ENCODE peak calls at places on chromosomes 13 and 19, in four cellular contexts. K, M, U and J are unnamed samples.
A peak's percentile ranks its signal among the peaks of the same experiment; 100 is the strongest.

GRCh38 chr13:109412232-109412935 is 374.0 kb downstream of the IRS2 start:
- ATAC-seq in U (peak; percentile 78), M (peak; percentile 54), K (peak; percentile 70), J (peak; percentile 43)

GRCh38 chr19:55285225-55285890 is 1.6 kb downstream of the BRSK1 start:
- ATAC-seq in U (peak; percentile 54), M (no peak), K (no peak), J (no peak)

GRCh38 chr19:610071-610800 is 20.6 kb downstream of the HCN2 start:
- ATAC-seq in K (no peak), M (peak; percentile 66), U (no peak), J (peak; percentile 10)

GRCh38 chr13:48412100-48412556 is 785 bp downstream of the LPAR6 start:
- ATAC-seq in M (peak; percentile 67), U (peak; percentile 56), K (peak; percentile 58), J (no peak)

GRCh38 chr13:95955255-95955654 is 97.9 kb downstream of the UGGT2 start:
- ATAC-seq in K (no peak), U (no peak), M (peak; percentile 72), J (no peak)

GRCh38 chr13:51714663-51715168 is 89.2 kb downstream of the DHRS12 start:
- ATAC-seq in K (no peak), M (peak; percentile 96), U (peak; percentile 60), J (no peak)

GRCh38 chr19:51320258-51320657 is 8.8 kb downstream of the IGLON5 start:
- ATAC-seq in U (no peak), K (no peak), M (no peak), J (no peak)

GRCh38 chr19:6660930-6661329 is 9.0 kb downstream of the TNFSF14 start:
- ATAC-seq in M (no peak), K (peak; percentile 38), U (no peak), J (no peak)

GRCh38 chr13:44031555-44031954 is 151.9 kb downstream of the LACC1 start:
- ATAC-seq in U (no peak), M (no peak), K (no peak), J (no peak)

GRCh38 chr13:28531195-28531955 is 36.4 kb upstream of the FLT1 start:
- ATAC-seq in U (peak; percentile 28), M (peak; percentile 13), K (peak; percentile 53), J (peak; percentile 32)

GRCh38 chr13:47546265-47546962 is 454.7 kb downstream of the SUCLA2 start:
- ATAC-seq in M (no peak), K (no peak), U (no peak), J (no peak)

GRCh38 chr19:34512254-34512796 is 30.8 kb downstream of the WTIP start:
- ATAC-seq in K (peak; percentile 31), U (no peak), M (no peak), J (no peak)

GRCh38 chr13:78768950-78769349 is 110.0 kb upstream of the OBI1 start:
- ATAC-seq in U (no peak), K (no peak), M (no peak), J (no peak)

GRCh38 chr19:37136118-37136517 is 36.4 kb downstream of the ZNF585A start:
- ATAC-seq in M (no peak), U (no peak), K (no peak), J (no peak)

GRCh38 chr19:2054763-2055162 is 3.7 kb upstream of the MKNK2 start:
- ATAC-seq in U (no peak), M (peak; percentile 11), K (no peak), J (no peak)
- H3K4me1 ChIP-seq in U (peaks cover 82% of the 10 kb centered on the region), M (peaks cover 50% of the 10 kb centered on the region), K (peaks cover 75% of the 10 kb centered on the region), J (peaks cover 84% of the 10 kb centered on the region)

GRCh38 chr13:37736040-37736439 is 133.5 kb downstream of the TRPC4 start:
- ATAC-seq in U (no peak), K (no peak), M (no peak), J (peak; percentile 19)

GRCh38 chr13:37729876-37730275 is 131.3 kb upstream of the POSTN start:
- ATAC-seq in U (no peak), M (no peak), K (no peak), J (no peak)

GRCh38 chr13:37735293-37735692 is 134.3 kb downstream of the TRPC4 start:
- ATAC-seq in M (no peak), U (no peak), K (no peak), J (no peak)
- TF ChIP-seq EP300 in M (no peak), U (no peak), K (no peak), J (no peak)

DNA sequence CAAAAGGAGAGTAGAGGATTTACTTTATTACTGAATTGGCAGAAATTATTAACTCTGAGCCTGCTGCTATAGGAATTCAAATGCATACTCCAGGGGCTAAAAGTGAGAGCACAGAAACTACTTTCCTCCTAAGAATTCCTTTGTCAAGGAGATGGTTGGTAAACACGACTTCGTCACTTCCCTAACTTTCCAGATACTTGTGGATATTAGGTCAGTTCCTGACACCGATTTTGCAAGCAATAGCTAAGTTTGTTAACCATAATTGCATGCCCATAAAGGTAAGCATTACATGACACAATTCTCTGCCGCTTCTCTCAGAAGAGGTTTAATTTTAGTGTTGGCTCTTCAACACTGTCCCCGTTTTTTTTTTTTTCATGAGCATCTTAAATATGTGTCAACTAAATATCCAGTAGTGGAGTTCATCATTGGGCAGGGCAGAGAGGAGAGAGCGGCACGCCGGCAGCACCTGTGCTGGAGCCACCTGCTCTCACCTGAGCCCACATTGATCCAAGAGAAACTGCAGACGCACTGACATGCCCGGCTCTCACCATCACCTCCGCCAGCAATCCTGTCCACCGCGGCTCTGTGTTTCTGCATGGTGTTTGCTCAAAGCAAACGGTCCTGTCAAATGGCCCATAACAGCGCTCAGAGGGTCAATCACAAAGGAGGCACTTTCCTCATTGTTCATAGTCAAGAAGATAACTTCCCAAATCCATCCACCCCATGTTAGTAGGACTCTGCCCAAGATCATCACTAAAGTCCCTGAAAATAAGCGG is 2.6 kb downstream of the MED26 start:
- ATAC-seq in U (peak; percentile 6), K (no peak), M (no peak), J (no peak)
- H3K4me1 ChIP-seq in U (peaks cover 51% of the 10 kb centered on the region), K (peaks cover 63% of the 10 kb centered on the region), M (peaks cover 18% of the 10 kb centered on the region), J (peaks cover 72% of the 10 kb centered on the region)

DNA sequence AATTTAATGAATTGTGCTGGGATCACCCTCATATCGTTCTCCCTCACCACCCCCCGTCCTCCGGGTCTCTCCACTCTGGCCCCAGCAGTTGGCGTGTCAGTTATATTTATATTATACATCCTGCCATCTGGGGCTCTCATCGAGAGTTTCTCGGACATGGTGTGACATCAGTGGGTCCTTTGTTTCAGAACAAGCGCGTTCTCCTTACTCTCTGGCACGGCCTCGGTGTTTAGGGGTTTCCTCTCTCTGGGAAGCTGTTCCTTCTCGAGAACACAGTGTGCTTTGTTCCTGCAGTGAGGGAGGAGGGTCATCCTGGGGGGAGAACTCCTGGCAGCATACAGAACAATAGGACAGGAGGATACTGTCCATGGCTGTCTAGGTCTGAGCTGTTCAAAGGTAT is 9.8 kb upstream of the MCF2L start:
- ATAC-seq in K (no peak), U (no peak), M (no peak), J (peak; percentile 62)
- TF ChIP-seq EP300 in K (peak; percentile 93), U (no peak), M (no peak), J (no peak)

GRCh38 chr19:7868671-7869452 is 5.3 kb downstream of the PRR36 start:
- ATAC-seq in M (peak; percentile 85), U (peak; percentile 58), K (peak; percentile 77), J (peak; percentile 77)

GRCh38 chr19:7869910-7870511 is 4.2 kb downstream of the PRR36 start:
- ATAC-seq in K (peak; percentile 0), M (no peak), U (peak; percentile 46), J (no peak)

GRCh38 chr19:7870571-7871279 is 3.5 kb downstream of the PRR36 start:
- ATAC-seq in U (peak; percentile 21), M (peak; percentile 12), K (no peak), J (no peak)

GRCh38 chr19:7868326-7868670 is 5.9 kb downstream of the PRR36 start:
- ATAC-seq in K (no peak), U (no peak), M (no peak), J (no peak)

DNA sequence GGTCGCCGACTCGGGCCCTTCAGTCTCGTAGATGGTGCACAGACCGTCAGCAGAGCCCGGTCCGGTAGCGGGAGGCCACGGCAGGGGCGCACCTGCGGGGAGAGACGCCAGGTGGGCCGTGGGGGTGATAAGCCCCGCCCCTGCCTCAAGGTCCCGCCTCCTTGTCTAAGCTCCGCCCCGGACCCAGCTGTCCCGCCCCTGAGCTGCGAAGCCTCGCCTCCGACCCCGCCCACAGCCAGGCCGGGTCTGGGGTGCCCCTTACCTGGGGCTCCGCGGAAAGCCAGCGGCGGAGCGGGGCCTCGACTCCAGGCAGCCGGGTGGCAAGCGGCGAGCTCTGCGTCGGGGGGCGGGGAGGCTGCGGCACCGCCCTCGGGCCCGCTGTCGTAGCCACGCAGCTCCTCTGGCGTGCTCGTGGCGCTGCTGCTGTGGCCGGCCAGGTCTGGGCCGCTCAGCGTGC is 4.7 kb downstream of the PRR36 start:
- ATAC-seq in K (peak; percentile 60), M (peak; percentile 64), U (peak; percentile 36), J (peak; percentile 55)
- H3K4me1 ChIP-seq in K (peaks cover 46% of the 10 kb centered on the region), M (peaks cover 12% of the 10 kb centered on the region), U (peaks cover 66% of the 10 kb centered on the region), J (peaks cover 23% of the 10 kb centered on the region)

DNA sequence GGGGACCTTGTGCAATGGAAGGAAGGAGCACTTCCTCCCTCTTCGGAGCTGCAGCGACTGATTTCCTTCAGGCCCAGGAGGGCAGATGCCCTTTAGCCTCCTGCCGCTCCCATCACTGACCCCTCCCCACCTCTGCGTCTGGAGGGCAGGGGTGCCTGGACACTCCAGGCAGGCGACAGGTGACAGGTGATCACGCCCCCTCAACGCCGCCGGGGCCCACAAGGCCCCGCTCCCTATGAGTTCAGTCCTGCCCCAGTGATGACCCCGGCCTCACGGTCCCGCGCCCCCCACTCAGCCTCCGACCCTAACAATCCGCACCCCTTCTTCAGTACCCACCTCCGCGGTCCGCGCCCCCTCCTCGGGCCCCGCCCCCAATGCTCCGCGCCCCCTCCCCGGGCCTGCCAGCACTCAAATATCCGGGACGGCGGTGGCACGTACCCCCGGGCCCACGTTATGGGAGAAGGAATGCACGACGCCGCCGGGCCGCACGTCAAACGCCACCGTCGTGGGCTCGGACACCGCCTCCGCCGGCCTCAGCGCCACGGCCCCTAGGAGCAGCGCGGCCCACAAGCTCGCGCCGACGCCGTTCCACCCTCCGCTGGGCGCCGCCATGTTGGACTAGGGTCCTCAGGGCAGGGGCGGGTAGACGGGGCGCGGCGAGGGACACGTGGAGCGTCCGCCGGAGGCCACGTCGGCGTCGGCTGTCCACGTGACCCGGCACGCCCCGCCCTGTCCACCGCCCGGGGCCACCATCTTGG is at the start of gene MYDGF:
- ATAC-seq in M (peak; percentile 99), K (peak; percentile 100), U (peak; percentile 91), J (peak; percentile 96)
- TF ChIP-seq EP300 in M (no peak), K (no peak), U (no peak), J (no peak)

GRCh38 chr19:49924004-49924880 is 4.8 kb upstream of the ATF5 start:
- ATAC-seq in M (peak; percentile 22), K (no peak), U (no peak), J (no peak)
- H3K4me1 ChIP-seq in M (peaks cover 42% of the 10 kb centered on the region), K (peaks cover 21% of the 10 kb centered on the region), U (peaks cover 21% of the 10 kb centered on the region), J (peaks cover 22% of the 10 kb centered on the region)